ENCODE peak calls at places on chromosomes 11 and 22, in five cellular contexts. F is sigmoid colon; E is adrenal gland; P is CD4-positive, CD25-positive, alpha-beta regulatory T cell; C is HCT116. N is an unnamed sample.

GRCh38 chr11:77705195-77705876 is 67.7 kb upstream of the CLNS1A start:
- DNase-seq in F (no peak), E (no peak), P (peak; percentile 35), C (peak; percentile 71), N (no peak)

GRCh38 chr11:16148301-16148787 is 208.0 kb downstream of the SOX6 start:
- DNase-seq in F (no peak), E (no peak), P (no peak), C (no peak), N (peak; percentile 52)

GRCh38 chr11:85310479-85310878 is 316.7 kb downstream of the DLG2 start:
- DNase-seq in F (no peak), E (no peak), P (no peak), C (no peak), N (no peak)

GRCh38 chr11:295351-296205 is 3.7 kb downstream of the IFITM5 start:
- DNase-seq in F (peak; percentile 59), E (no peak), P (no peak), C (no peak), N (no peak)

GRCh38 chr22:41290262-41291221 is 4.6 kb upstream of the RANGAP1 start:
- DNase-seq in F (no peak), E (no peak), P (no peak), C (no peak), N (peak; percentile 95)

GRCh38 chr11:123683616-123684170 is 29.3 kb upstream of the SCN3B start:
- DNase-seq in F (no peak), E (no peak), P (no peak), C (no peak), N (no peak)

GRCh38 chr22:27515091-27515523 is 286.4 kb downstream of the MN1 start:
- DNase-seq in F (peak; percentile 83), E (no peak), P (no peak), C (no peak), N (no peak)

GRCh38 chr11:95404370-95404769 is 173.4 kb upstream of the SESN3 start:
- DNase-seq in F (no peak), E (no peak), P (no peak), C (no peak), N (no peak)

GRCh38 chr22:30882974-30883533 is 85.5 kb downstream of the MORC2 start:
- DNase-seq in F (no peak), E (no peak), P (no peak), C (no peak), N (no peak)

GRCh38 chr22:40123387-40123786 is 54.3 kb upstream of the TNRC6B start:
- DNase-seq in F (no peak), E (no peak), P (no peak), C (no peak), N (no peak)

GRCh38 chr11:124108158-124108557 is 7.1 kb upstream of the VWA5A start:
- DNase-seq in F (no peak), E (no peak), P (peak; percentile 49), C (peak; percentile 22), N (no peak)

GRCh38 chr22:45671051-45671782 is 417 bp upstream of the ATXN10 start:
- DNase-seq in F (peak; percentile 73), E (no peak), P (no peak), C (no peak), N (peak; percentile 74)

GRCh38 chr11:118608268-118609214 is 1.1 kb downstream of the PHLDB1 start:
- DNase-seq in F (peak; percentile 95), E (peak; percentile 89), P (peak; percentile 76), C (no peak), N (peak; percentile 80)

GRCh38 chr11:17601206-17602075 is 54.4 kb downstream of the OTOG start:
- DNase-seq in F (peak; percentile 41), E (no peak), P (no peak), C (no peak), N (no peak)

GRCh38 chr11:121099364-121099763 is 1.7 kb upstream of the TECTA start:
- DNase-seq in F (no peak), E (no peak), P (no peak), C (no peak), N (no peak)

GRCh38 chr11:16786131-16786530 is 47.7 kb downstream of the C11orf58 start:
- DNase-seq in F (peak; percentile 22), E (no peak), P (no peak), C (no peak), N (no peak)

GRCh38 chr22:24003887-24004286 is 1.4 kb downstream of the GSTT4 start:
- DNase-seq in F (peak; percentile 69), E (no peak), P (no peak), C (no peak), N (no peak)

GRCh38 chr22:19179472-19180048 is 1.0 kb upstream of the SLC25A1 start:
- DNase-seq in F (peak; percentile 93), E (peak; percentile 92), P (peak; percentile 77), C (peak; percentile 57), N (no peak)

GRCh38 chr11:123700774-123701173 is 40.7 kb downstream of the ZNF202 start:
- DNase-seq in F (no peak), E (no peak), P (no peak), C (no peak), N (no peak)

GRCh38 chr11:73320786-73321325 is 12.8 kb downstream of the ARHGEF17 start:
- DNase-seq in F (peak; percentile 84), E (no peak), P (no peak), C (no peak), N (no peak)
- H3K4me1 ChIP-seq in F (peaks cover 100% of the 10 kb centered on the region), E (peaks cover 39% of the 10 kb centered on the region), P (no peaks in the 10 kb centered on the region), C (peaks cover 29% of the 10 kb centered on the region), N (peaks cover 56% of the 10 kb centered on the region)

GRCh38 chr11:44879432-44879831 is 71.3 kb downstream of the TP53I11 start:
- DNase-seq in F (no peak), E (no peak), P (no peak), C (no peak), N (no peak)
- H3K27me3 ChIP-seq in F (no peaks in the 10 kb centered on the region), E (no peaks in the 10 kb centered on the region), P (no peaks in the 10 kb centered on the region), C (no peaks in the 10 kb centered on the region), N (no peaks in the 10 kb centered on the region)

GRCh38 chr11:69317401-69318092 is 23.6 kb downstream of the MYEOV start:
- DNase-seq in F (peak; percentile 8), E (no peak), P (no peak), C (no peak), N (peak; percentile 66)
- H3K4me1 ChIP-seq in F (no peaks in the 10 kb centered on the region), E (peaks cover 5% of the 10 kb centered on the region), P (peaks cover 4% of the 10 kb centered on the region), C (peaks cover 13% of the 10 kb centered on the region), N (peaks cover 63% of the 10 kb centered on the region)

GRCh38 chr11:61551630-61552029 is 29.2 kb downstream of the SYT7 start:
- DNase-seq in F (no peak), E (peak; percentile 89), P (no peak), C (peak; percentile 34), N (peak; percentile 70)
- H3K27me3 ChIP-seq in F (peaks cover 99% of the 10 kb centered on the region), E (peaks cover 18% of the 10 kb centered on the region), P (peaks cover 4% of the 10 kb centered on the region), C (no peaks in the 10 kb centered on the region), N (peaks cover 91% of the 10 kb centered on the region)

N was measured in SJSA1.